ENCODE peak calls at places on chromosomes 5 and 9, in six cellular contexts. X, O, Z, M, P and B are unnamed samples.

GRCh38 chr5:99025298-99026045 is 96.7 kb upstream of the CHD1 start:
- DNase-seq in M (peak; percentile 15), O (no peak), Z (no peak), X (no peak), P (no peak), B (no peak)

GRCh38 chr9:69758981-69759477 is 782 bp downstream of the PTAR1 start:
- DNase-seq in O (no peak), P (no peak), Z (no peak), M (no peak), X (no peak), B (no peak)

GRCh38 chr9:114738581-114739316 is 56.8 kb upstream of the TEX48 start:
- DNase-seq in O (peak; percentile 67), X (peak; percentile 81), P (peak; percentile 68), M (peak; percentile 94), Z (peak; percentile 78), B (peak; percentile 56)

GRCh38 chr9:76166436-76166959 is 227.7 kb downstream of the RFK start:
- DNase-seq in Z (no peak), M (no peak), O (no peak), P (no peak), X (no peak), B (no peak)

GRCh38 chr9:89668216-89668867 is 63.5 kb downstream of the GADD45G start:
- DNase-seq in Z (no peak), O (no peak), M (no peak), P (no peak), X (no peak), B (peak; percentile 51)

GRCh38 chr5:171336486-171337206 is 27.6 kb downstream of the TLX3 start:
- DNase-seq in P (peak; percentile 46), M (peak; percentile 76), X (no peak), O (no peak), Z (no peak), B (peak; percentile 25)

GRCh38 chr5:59543826-59544442 is 349.6 kb downstream of the PDE4D start:
- DNase-seq in Z (no peak), M (no peak), P (peak; percentile 84), X (no peak), O (no peak), B (peak; percentile 49)

GRCh38 chr9:113570749-113571711 is 107.5 kb downstream of the RGS3 start:
- DNase-seq in M (peak; percentile 47), X (no peak), O (no peak), Z (no peak), P (peak; percentile 82), B (no peak)

GRCh38 chr5:33978307-33978706 is 6.2 kb downstream of the SLC45A2 start:
- DNase-seq in P (no peak), Z (no peak), X (no peak), O (no peak), M (no peak), B (no peak)

GRCh38 chr9:135410831-135411473 is 68.6 kb upstream of the PPP1R26 start:
- DNase-seq in Z (no peak), M (no peak), P (no peak), X (no peak), O (no peak), B (no peak)

GRCh38 chr9:4077499-4078102 is 222.3 kb downstream of the GLIS3 start:
- DNase-seq in X (peak; percentile 90), Z (peak; percentile 78), M (peak; percentile 89), P (no peak), O (peak; percentile 17), B (peak; percentile 48)

GRCh38 chr5:172764861-172765765 is 5.9 kb downstream of the DUSP1 start:
- DNase-seq in M (peak; percentile 100), Z (peak; percentile 98), O (peak; percentile 93), X (peak; percentile 100), P (peak; percentile 99), B (peak; percentile 100)

GRCh38 chr5:78907255-78907886 is 77.7 kb downstream of the ARSB start:
- DNase-seq in O (no peak), Z (no peak), X (no peak), M (peak; percentile 96), P (no peak), B (no peak)

GRCh38 chr9:132207839-132208615 is 46.2 kb downstream of the NTNG2 start:
- DNase-seq in P (no peak), M (no peak), O (no peak), Z (no peak), X (no peak), B (no peak)

GRCh38 chr9:19975499-19975898 is 186.7 kb upstream of the SLC24A2 start:
- DNase-seq in M (peak; percentile 20), Z (no peak), X (no peak), O (no peak), P (no peak), B (no peak)

GRCh38 chr9:135747311-135747710 is 45.3 kb downstream of the KCNT1 start:
- DNase-seq in X (no peak), Z (no peak), M (no peak), O (no peak), P (no peak), B (no peak)

GRCh38 chr5:90689064-90689463 is 130.5 kb downstream of the ADGRV1 start:
- DNase-seq in Z (no peak), M (no peak), P (no peak), X (no peak), O (no peak), B (no peak)
- TF ChIP-seq CTCF in Z (no peak), M (no peak), P (no peak), X (no peak), O (no peak), B (no peak)

DNA sequence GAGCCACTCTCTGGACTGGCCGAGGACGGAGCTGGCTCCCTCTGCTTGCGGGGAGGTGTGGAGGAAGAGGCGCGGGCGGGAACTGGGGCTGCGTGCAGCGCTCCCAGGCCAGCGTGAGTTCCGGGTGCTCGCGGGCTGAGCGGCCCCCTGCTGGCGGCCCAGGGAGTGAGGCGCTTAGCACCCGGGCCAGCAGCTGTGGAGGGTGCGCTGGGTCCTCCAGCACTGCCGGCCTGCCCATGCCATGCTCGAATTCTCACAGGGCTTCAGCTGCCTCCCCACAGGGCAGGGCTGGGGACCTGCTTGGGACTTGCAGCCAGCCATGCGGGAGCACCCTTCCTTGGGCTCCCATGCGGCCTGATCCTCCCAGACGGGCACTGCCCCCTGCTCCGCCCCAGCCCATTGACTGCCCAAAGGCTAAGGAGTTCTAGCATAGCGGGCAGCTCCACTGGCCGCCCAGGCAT is 416.9 kb downstream of the MRPS30 start:
- DNase-seq in M (no peak), X (no peak), O (no peak), Z (no peak), P (no peak), B (no peak)
- TF ChIP-seq CTCF in M (no peak), X (no peak), O (no peak), Z (no peak), P (no peak), B (peak; percentile 64)

GRCh38 chr5:137217599-137218200 is 281.4 kb downstream of the SPOCK1 start:
- DNase-seq in X (no peak), P (peak; percentile 60), Z (no peak), O (no peak), M (peak; percentile 40), B (no peak)

GRCh38 chr5:137218471-137218870 is 280.7 kb downstream of the SPOCK1 start:
- DNase-seq in X (no peak), P (peak; percentile 77), O (no peak), Z (no peak), M (peak; percentile 45), B (peak; percentile 72)

GRCh38 chr5:137221914-137222313 is 277.2 kb downstream of the SPOCK1 start:
- DNase-seq in O (no peak), P (no peak), X (no peak), M (no peak), Z (no peak), B (no peak)

GRCh38 chr5:137218896-137219295 is 280.2 kb downstream of the SPOCK1 start:
- DNase-seq in O (no peak), P (no peak), X (no peak), Z (no peak), M (no peak), B (peak; percentile 88)

GRCh38 chr5:137220523-137220927 is 278.6 kb downstream of the SPOCK1 start:
- DNase-seq in Z (no peak), O (no peak), P (peak; percentile 92), M (peak; percentile 95), X (no peak), B (peak; percentile 87)
- TF ChIP-seq CTCF in Z (no peak), O (no peak), P (peak; percentile 79), M (peak; percentile 65), X (peak; percentile 32), B (peak; percentile 71)

GRCh38 chr5:36241636-36242533 is at the start of gene NADK2:
- DNase-seq in X (peak; percentile 97), M (peak; percentile 97), Z (peak; percentile 94), O (peak; percentile 92), P (peak; percentile 93), B (peak; percentile 92)

GRCh38 chr5:36242534-36243144 is 914 bp upstream of the NADK2 start:
- DNase-seq in O (no peak), M (no peak), P (peak; percentile 30), X (no peak), Z (no peak), B (no peak)

GRCh38 chr5:36238896-36239295 is 2.8 kb downstream of the NADK2 start:
- DNase-seq in O (no peak), X (no peak), P (no peak), M (no peak), Z (no peak), B (no peak)

GRCh38 chr5:36239370-36240293 is 2.1 kb downstream of the NADK2 start:
- DNase-seq in O (no peak), M (no peak), X (no peak), P (no peak), Z (no peak), B (no peak)

DNA sequence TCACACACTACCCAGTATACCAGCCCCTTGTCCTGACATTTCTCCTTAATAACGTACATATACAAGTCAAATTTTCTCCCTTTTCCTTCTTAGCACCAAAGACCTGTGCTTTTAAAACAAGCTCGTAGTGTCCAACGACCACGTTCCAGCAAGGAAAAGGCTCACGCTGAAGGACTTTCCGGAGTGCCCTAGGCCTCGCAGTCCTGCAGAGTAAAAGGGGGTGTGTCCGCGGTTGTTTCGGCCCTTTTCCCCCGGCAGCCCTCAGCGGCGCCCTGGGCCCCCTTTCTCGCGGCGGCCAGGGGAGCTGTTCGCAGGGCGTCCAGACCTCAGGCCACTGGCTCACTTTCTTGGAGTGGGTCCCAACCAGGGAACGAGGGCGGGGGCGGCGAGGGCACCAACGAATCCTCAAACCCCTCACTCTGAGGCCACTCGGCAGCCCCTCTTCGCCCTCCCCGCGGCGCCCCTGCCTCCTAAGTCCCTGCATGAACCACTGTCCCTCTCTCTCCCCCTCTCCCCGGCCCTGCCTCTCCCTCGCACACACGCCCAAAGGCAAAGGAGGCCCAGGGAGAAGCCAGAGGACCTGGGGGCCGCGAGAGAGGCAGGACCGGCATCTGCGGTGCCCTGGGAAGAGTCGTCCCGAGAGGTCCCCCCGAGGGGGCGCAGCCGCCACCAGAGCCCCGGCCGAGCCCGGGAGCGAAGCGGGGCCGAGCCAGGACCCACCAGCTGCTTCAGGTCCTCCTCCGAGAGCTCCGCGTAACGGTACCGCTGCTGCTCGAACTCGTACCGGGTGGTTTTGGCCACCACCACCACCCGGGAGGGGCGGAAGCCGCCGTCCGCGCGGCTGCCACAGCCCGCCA is 718 bp downstream of the NADK2 start:
- DNase-seq in Z (peak; percentile 53), P (peak; percentile 63), X (peak; percentile 68), M (peak; percentile 67), O (no peak), B (no peak)
- TF ChIP-seq CTCF in Z (no peak), P (peak; percentile 16), X (no peak), M (peak; percentile 0), O (no peak), B (no peak)

DNA sequence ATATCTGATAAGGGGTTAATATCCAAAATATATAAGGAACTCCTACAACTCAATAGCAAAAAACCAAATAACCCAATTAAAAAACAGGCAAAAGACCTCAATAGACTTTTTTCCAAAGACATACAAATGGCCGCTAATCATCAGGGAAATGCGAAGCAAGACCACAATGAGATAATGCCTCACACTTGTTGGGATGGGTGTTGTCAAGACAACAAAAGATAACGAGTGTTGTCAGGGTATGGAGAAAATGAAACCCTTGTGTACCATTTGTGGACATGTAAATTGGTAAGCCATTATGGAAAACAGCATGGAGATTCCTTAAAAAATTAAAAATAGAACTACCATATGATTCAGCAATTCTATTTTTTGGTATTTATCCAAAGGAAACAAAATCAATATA is 620.2 kb downstream of the ACTL7B start:
- DNase-seq in Z (no peak), P (no peak), M (no peak), O (no peak), X (no peak), B (no peak)
- TF ChIP-seq CTCF in Z (no peak), P (no peak), M (no peak), O (no peak), X (no peak), B (no peak)